ENCODE peak calls at places on chromosomes 3 and 15, in five cellular contexts. One of them, this sample, is unnamed.

GRCh38 chr15:52569244-52569585 is 385 bp upstream of the ARPP19 start:
- DNase-seq in fibroblast of mammary gland: no peak
- DNase-seq in brain microvascular endothelial cell: no peak
- DNase-seq in heart right ventricle: no peak
- DNase-seq in BE2C: no peak
- DNase-seq in this sample: no peak

GRCh38 chr3:101119535-101119934 is 126.3 kb upstream of the ABI3BP start:
- DNase-seq in brain microvascular endothelial cell: peak
- DNase-seq in BE2C: no peak
- DNase-seq in heart right ventricle: no peak
- DNase-seq in fibroblast of mammary gland: peak
- DNase-seq in this sample: peak

GRCh38 chr3:186281172-186281571 is 80.9 kb downstream of the DGKG start:
- DNase-seq in heart right ventricle: no peak
- DNase-seq in BE2C: no peak
- DNase-seq in brain microvascular endothelial cell: peak
- DNase-seq in fibroblast of mammary gland: peak
- DNase-seq in this sample: peak

GRCh38 chr3:193489949-193490348 is 64.7 kb downstream of the ATP13A4 start:
- DNase-seq in BE2C: no peak
- DNase-seq in fibroblast of mammary gland: no peak
- DNase-seq in brain microvascular endothelial cell: no peak
- DNase-seq in heart right ventricle: no peak
- DNase-seq in this sample: no peak

GRCh38 chr3:142644502-142644901 is 48.3 kb downstream of the PLS1 start:
- DNase-seq in BE2C: no peak
- DNase-seq in fibroblast of mammary gland: no peak
- DNase-seq in brain microvascular endothelial cell: no peak
- DNase-seq in heart right ventricle: no peak
- DNase-seq in this sample: no peak

GRCh38 chr15:31438601-31439265 is 112.1 kb downstream of the KLF13 start:
- DNase-seq in heart right ventricle: no peak
- DNase-seq in fibroblast of mammary gland: no peak
- DNase-seq in brain microvascular endothelial cell: no peak
- DNase-seq in BE2C: no peak
- DNase-seq in this sample: no peak

GRCh38 chr15:71973366-71973765 is 144.6 kb downstream of the MYO9A start:
- DNase-seq in fibroblast of mammary gland: no peak
- DNase-seq in BE2C: no peak
- DNase-seq in heart right ventricle: no peak
- DNase-seq in brain microvascular endothelial cell: no peak
- DNase-seq in this sample: no peak

GRCh38 chr3:125357032-125357658 is 18.0 kb downstream of the ZNF148 start:
- DNase-seq in fibroblast of mammary gland: peak
- DNase-seq in heart right ventricle: peak
- DNase-seq in BE2C: peak
- DNase-seq in brain microvascular endothelial cell: peak
- DNase-seq in this sample: peak

GRCh38 chr3:134640872-134641470 is 9.9 kb downstream of the KY start:
- DNase-seq in heart right ventricle: no peak
- DNase-seq in fibroblast of mammary gland: peak
- DNase-seq in BE2C: peak
- DNase-seq in brain microvascular endothelial cell: peak
- DNase-seq in this sample: peak

GRCh38 chr15:67607329-67607728 is 64.8 kb downstream of the MAP2K5 start:
- DNase-seq in heart right ventricle: no peak
- DNase-seq in BE2C: no peak
- DNase-seq in fibroblast of mammary gland: no peak
- DNase-seq in brain microvascular endothelial cell: no peak
- DNase-seq in this sample: no peak

GRCh38 chr15:42494998-42495360 is 455 bp upstream of the SNAP23 start:
- DNase-seq in fibroblast of mammary gland: peak
- DNase-seq in heart right ventricle: no peak
- DNase-seq in BE2C: no peak
- DNase-seq in brain microvascular endothelial cell: peak
- DNase-seq in this sample: peak

GRCh38 chr3:178385280-178385952 is 150.8 kb upstream of the KCNMB2 start:
- DNase-seq in heart right ventricle: no peak
- DNase-seq in fibroblast of mammary gland: peak
- DNase-seq in BE2C: peak
- DNase-seq in brain microvascular endothelial cell: peak
- DNase-seq in this sample: peak

GRCh38 chr3:49279376-49279775 is 2.3 kb upstream of the C3orf62 start:
- DNase-seq in heart right ventricle: no peak
- DNase-seq in fibroblast of mammary gland: peak
- DNase-seq in brain microvascular endothelial cell: no peak
- DNase-seq in BE2C: no peak
- DNase-seq in this sample: peak

GRCh38 chr15:38440353-38441129 is 13.4 kb upstream of the FAM98B start:
- DNase-seq in fibroblast of mammary gland: peak
- DNase-seq in BE2C: peak
- DNase-seq in brain microvascular endothelial cell: peak
- DNase-seq in heart right ventricle: no peak
- DNase-seq in this sample: peak

GRCh38 chr3:42734263-42734860 is 31.8 kb upstream of the HHATL start:
- DNase-seq in BE2C: no peak
- DNase-seq in fibroblast of mammary gland: no peak
- DNase-seq in heart right ventricle: no peak
- DNase-seq in brain microvascular endothelial cell: no peak
- DNase-seq in this sample: no peak

GRCh38 chr3:41404601-41405000 is 205.3 kb downstream of the CTNNB1 start:
- DNase-seq in brain microvascular endothelial cell: no peak
- DNase-seq in BE2C: no peak
- DNase-seq in fibroblast of mammary gland: no peak
- DNase-seq in heart right ventricle: no peak
- DNase-seq in this sample: no peak

GRCh38 chr3:15330031-15330596 is 2.3 kb downstream of the SH3BP5 start:
- DNase-seq in brain microvascular endothelial cell: peak
- DNase-seq in fibroblast of mammary gland: peak
- DNase-seq in heart right ventricle: no peak
- DNase-seq in BE2C: no peak
- DNase-seq in this sample: peak

GRCh38 chr3:152638217-152638616 is 196.7 kb upstream of the P2RY1 start:
- DNase-seq in brain microvascular endothelial cell: no peak
- DNase-seq in heart right ventricle: no peak
- DNase-seq in fibroblast of mammary gland: no peak
- DNase-seq in BE2C: no peak
- DNase-seq in this sample: no peak

GRCh38 chr3:84836961-84837360 is 121.8 kb upstream of the CADM2 start:
- DNase-seq in heart right ventricle: no peak
- DNase-seq in BE2C: peak
- DNase-seq in brain microvascular endothelial cell: no peak
- DNase-seq in fibroblast of mammary gland: no peak
- DNase-seq in this sample: no peak

GRCh38 chr3:56408761-56409196 is 59.5 kb downstream of the ERC2 start:
- DNase-seq in heart right ventricle: no peak
- DNase-seq in BE2C: no peak
- DNase-seq in brain microvascular endothelial cell: no peak
- DNase-seq in fibroblast of mammary gland: no peak
- DNase-seq in this sample: no peak

GRCh38 chr3:144175644-144176425 is 204.2 kb downstream of the DIPK2A start:
- DNase-seq in heart right ventricle: no peak
- DNase-seq in brain microvascular endothelial cell: no peak
- DNase-seq in BE2C: no peak
- DNase-seq in fibroblast of mammary gland: no peak
- DNase-seq in this sample: no peak

GRCh38 chr3:61589856-61590255 is 28.5 kb downstream of the PTPRG start:
- DNase-seq in fibroblast of mammary gland: peak
- DNase-seq in heart right ventricle: no peak
- DNase-seq in brain microvascular endothelial cell: peak
- DNase-seq in BE2C: no peak
- DNase-seq in this sample: peak

GRCh38 chr15:69685524-69686452 is 233.2 kb downstream of the RPLP1 start:
- DNase-seq in BE2C: no peak
- DNase-seq in fibroblast of mammary gland: no peak
- DNase-seq in heart right ventricle: no peak
- DNase-seq in brain microvascular endothelial cell: no peak
- DNase-seq in this sample: no peak

GRCh38 chr15:58476525-58477162 is 44.9 kb downstream of the LIPC start:
- DNase-seq in fibroblast of mammary gland: no peak
- DNase-seq in BE2C: no peak
- DNase-seq in heart right ventricle: no peak
- DNase-seq in brain microvascular endothelial cell: no peak
- DNase-seq in this sample: no peak

GRCh38 chr15:100661161-100661560 is 58.8 kb downstream of the ASB7 start:
- DNase-seq in brain microvascular endothelial cell: no peak
- DNase-seq in BE2C: no peak
- DNase-seq in fibroblast of mammary gland: no peak
- DNase-seq in heart right ventricle: no peak
- DNase-seq in this sample: no peak

GRCh38 chr3:72756900-72757299 is 91.3 kb downstream of the SHQ1 start:
- DNase-seq in fibroblast of mammary gland: no peak
- DNase-seq in heart right ventricle: no peak
- DNase-seq in BE2C: no peak
- DNase-seq in brain microvascular endothelial cell: no peak
- DNase-seq in this sample: no peak

GRCh38 chr3:144683065-144683464 is 711.4 kb downstream of the DIPK2A start:
- DNase-seq in fibroblast of mammary gland: no peak
- DNase-seq in brain microvascular endothelial cell: no peak
- DNase-seq in heart right ventricle: no peak
- DNase-seq in BE2C: no peak
- DNase-seq in this sample: no peak

GRCh38 chr3:60294181-60294580 is 957.1 kb downstream of the FHIT start:
- DNase-seq in heart right ventricle: no peak
- DNase-seq in BE2C: no peak
- DNase-seq in brain microvascular endothelial cell: peak
- DNase-seq in fibroblast of mammary gland: peak
- DNase-seq in this sample: peak

GRCh38 chr15:77144028-77144427 is 73.1 kb upstream of the TSPAN3 start:
- DNase-seq in brain microvascular endothelial cell: peak
- DNase-seq in heart right ventricle: no peak
- DNase-seq in fibroblast of mammary gland: peak
- DNase-seq in BE2C: no peak
- DNase-seq in this sample: peak

GRCh38 chr15:40246496-40247275 is 7.8 kb downstream of the PAK6 start:
- DNase-seq in BE2C: no peak
- DNase-seq in brain microvascular endothelial cell: no peak
- DNase-seq in fibroblast of mammary gland: no peak
- DNase-seq in heart right ventricle: no peak
- DNase-seq in this sample: no peak

GRCh38 chr15:77702211-77702957 is 69.7 kb upstream of the LINGO1 start:
- DNase-seq in brain microvascular endothelial cell: peak
- DNase-seq in fibroblast of mammary gland: peak
- DNase-seq in heart right ventricle: no peak
- DNase-seq in BE2C: no peak
- DNase-seq in this sample: peak

GRCh38 chr3:187982149-187982548 is 171.8 kb upstream of the LPP start:
- DNase-seq in brain microvascular endothelial cell: no peak
- DNase-seq in BE2C: no peak
- DNase-seq in fibroblast of mammary gland: no peak
- DNase-seq in heart right ventricle: no peak
- DNase-seq in this sample: no peak
- H3K4me3 ChIP-seq in brain microvascular endothelial cell: no peak
- H3K4me3 ChIP-seq in BE2C: no peak
- H3K4me3 ChIP-seq in fibroblast of mammary gland: no peak
- H3K4me3 ChIP-seq in heart right ventricle: no peak
- H3K4me3 ChIP-seq in this sample: no peak

GRCh38 chr3:71258526-71258925 is 325.0 kb downstream of the FOXP1 start:
- DNase-seq in BE2C: no peak
- DNase-seq in fibroblast of mammary gland: peak
- DNase-seq in brain microvascular endothelial cell: peak
- DNase-seq in heart right ventricle: no peak
- DNase-seq in this sample: peak

GRCh38 chr3:71260782-71261181 is 322.7 kb downstream of the FOXP1 start:
- DNase-seq in heart right ventricle: no peak
- DNase-seq in fibroblast of mammary gland: no peak
- DNase-seq in BE2C: no peak
- DNase-seq in brain microvascular endothelial cell: no peak
- DNase-seq in this sample: no peak

GRCh38 chr3:71255498-71255897 is 328.0 kb downstream of the FOXP1 start:
- DNase-seq in heart right ventricle: no peak
- DNase-seq in fibroblast of mammary gland: no peak
- DNase-seq in brain microvascular endothelial cell: no peak
- DNase-seq in BE2C: no peak
- DNase-seq in this sample: no peak

GRCh38 chr3:71254658-71255057 is 328.9 kb downstream of the FOXP1 start:
- DNase-seq in heart right ventricle: no peak
- DNase-seq in brain microvascular endothelial cell: peak
- DNase-seq in fibroblast of mammary gland: no peak
- DNase-seq in BE2C: no peak
- DNase-seq in this sample: peak

DNA sequence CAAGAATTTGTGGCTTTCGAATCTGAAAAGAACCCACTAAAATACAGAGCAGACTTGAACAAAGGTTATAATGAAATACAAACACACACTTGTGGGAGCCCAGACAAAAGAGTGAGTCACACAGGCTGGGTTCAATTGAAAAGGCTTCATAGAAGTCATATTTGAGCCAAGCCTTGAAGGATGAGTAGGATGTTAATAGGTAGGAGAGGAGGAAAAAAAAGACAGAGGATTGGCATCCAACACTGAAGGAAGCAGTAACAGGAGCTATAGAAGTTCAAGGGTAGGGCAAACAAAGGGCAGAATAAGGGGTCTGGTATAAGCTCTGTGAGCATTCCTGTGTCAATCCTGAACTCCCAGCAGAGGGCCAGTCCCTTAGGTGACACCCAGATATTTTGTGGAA is 325.4 kb downstream of the FOXP1 start:
- DNase-seq in heart right ventricle: no peak
- DNase-seq in BE2C: no peak
- DNase-seq in brain microvascular endothelial cell: peak
- DNase-seq in fibroblast of mammary gland: peak
- DNase-seq in this sample: peak
- TF ChIP-seq CTCF in heart right ventricle: no peak
- TF ChIP-seq CTCF in BE2C: no peak
- TF ChIP-seq CTCF in brain microvascular endothelial cell: no peak
- TF ChIP-seq CTCF in fibroblast of mammary gland: no peak
- TF ChIP-seq CTCF in this sample: no peak

GRCh38 chr3:46078712-46079400 is 51.6 kb upstream of the XCR1 start:
- DNase-seq in heart right ventricle: peak
- DNase-seq in fibroblast of mammary gland: peak
- DNase-seq in BE2C: peak
- DNase-seq in brain microvascular endothelial cell: peak
- DNase-seq in this sample: peak

GRCh38 chr3:46080124-46080991 is 53.1 kb upstream of the XCR1 start:
- DNase-seq in fibroblast of mammary gland: peak
- DNase-seq in brain microvascular endothelial cell: no peak
- DNase-seq in BE2C: no peak
- DNase-seq in heart right ventricle: no peak
- DNase-seq in this sample: no peak

GRCh38 chr3:46076606-46077005 is 49.3 kb upstream of the XCR1 start:
- DNase-seq in fibroblast of mammary gland: peak
- DNase-seq in brain microvascular endothelial cell: no peak
- DNase-seq in BE2C: no peak
- DNase-seq in heart right ventricle: no peak
- DNase-seq in this sample: peak

GRCh38 chr3:46071222-46071621 is 43.9 kb upstream of the XCR1 start:
- DNase-seq in heart right ventricle: no peak
- DNase-seq in fibroblast of mammary gland: no peak
- DNase-seq in brain microvascular endothelial cell: no peak
- DNase-seq in BE2C: no peak
- DNase-seq in this sample: no peak

GRCh38 chr3:46075816-46076215 is 48.5 kb upstream of the XCR1 start:
- DNase-seq in heart right ventricle: no peak
- DNase-seq in BE2C: no peak
- DNase-seq in fibroblast of mammary gland: no peak
- DNase-seq in brain microvascular endothelial cell: no peak
- DNase-seq in this sample: no peak
- H3K4me3 ChIP-seq in heart right ventricle: no peak
- H3K4me3 ChIP-seq in BE2C: no peak
- H3K4me3 ChIP-seq in fibroblast of mammary gland: no peak
- H3K4me3 ChIP-seq in brain microvascular endothelial cell: no peak
- H3K4me3 ChIP-seq in this sample: no peak

GRCh38 chr15:78988361-78988911 is 43.6 kb upstream of the CTSH start:
- DNase-seq in brain microvascular endothelial cell: peak
- DNase-seq in heart right ventricle: no peak
- DNase-seq in BE2C: no peak
- DNase-seq in fibroblast of mammary gland: peak
- DNase-seq in this sample: peak
- TF ChIP-seq CTCF in brain microvascular endothelial cell: no peak
- TF ChIP-seq CTCF in heart right ventricle: no peak
- TF ChIP-seq CTCF in BE2C: no peak
- TF ChIP-seq CTCF in fibroblast of mammary gland: no peak
- TF ChIP-seq CTCF in this sample: no peak

This sample was measured in cardiac fibroblast.